ENCODE peak calls at places on chromosomes 2 and 18, in nine cellular contexts. One of them, this sample, is unnamed.

GRCh38 chr2:158405341-158405740 is 51.2 kb downstream of the CCDC148 start:
- DNase-seq in hepatocyte: no peak
- DNase-seq in thyroid gland: no peak
- DNase-seq in WERI-Rb-1: no peak
- DNase-seq in Peyer's patch: no peak
- DNase-seq in PC-3: no peak
- DNase-seq in PC-9: no peak
- DNase-seq in dorsolateral prefrontal cortex: no peak
- DNase-seq in GM12878: no peak
- DNase-seq in this sample: no peak

GRCh38 chr2:166550923-166551322 is 56.9 kb upstream of the SCN7A start:
- DNase-seq in dorsolateral prefrontal cortex: no peak
- DNase-seq in GM12878: no peak
- DNase-seq in thyroid gland: no peak
- DNase-seq in PC-9: no peak
- DNase-seq in PC-3: no peak
- DNase-seq in WERI-Rb-1: no peak
- DNase-seq in Peyer's patch: no peak
- DNase-seq in hepatocyte: no peak
- DNase-seq in this sample: no peak

GRCh38 chr2:95383635-95384027 is 18.9 kb upstream of the FAHD2A start:
- DNase-seq in Peyer's patch: no peak
- DNase-seq in PC-3: no peak
- DNase-seq in hepatocyte: no peak
- DNase-seq in GM12878: no peak
- DNase-seq in WERI-Rb-1: no peak
- DNase-seq in dorsolateral prefrontal cortex: no peak
- DNase-seq in thyroid gland: no peak
- DNase-seq in PC-9: no peak
- DNase-seq in this sample: no peak

GRCh38 chr2:230830428-230830827 is 34.3 kb upstream of the ITM2C start:
- DNase-seq in PC-3: no peak
- DNase-seq in WERI-Rb-1: no peak
- DNase-seq in hepatocyte: no peak
- DNase-seq in PC-9: no peak
- DNase-seq in dorsolateral prefrontal cortex: no peak
- DNase-seq in thyroid gland: no peak
- DNase-seq in GM12878: no peak
- DNase-seq in Peyer's patch: no peak
- DNase-seq in this sample: no peak

GRCh38 chr2:48508461-48509124 is 21.4 kb upstream of the STON1 start:
- DNase-seq in thyroid gland: no peak
- DNase-seq in GM12878: no peak
- DNase-seq in PC-9: no peak
- DNase-seq in WERI-Rb-1: peak
- DNase-seq in PC-3: peak
- DNase-seq in hepatocyte: peak
- DNase-seq in Peyer's patch: peak
- DNase-seq in dorsolateral prefrontal cortex: no peak
- DNase-seq in this sample: no peak

GRCh38 chr2:231935207-231935524 is 9.0 kb upstream of the NPPC start:
- DNase-seq in GM12878: no peak
- DNase-seq in dorsolateral prefrontal cortex: no peak
- DNase-seq in WERI-Rb-1: no peak
- DNase-seq in Peyer's patch: no peak
- DNase-seq in PC-3: no peak
- DNase-seq in thyroid gland: no peak
- DNase-seq in PC-9: no peak
- DNase-seq in hepatocyte: peak
- DNase-seq in this sample: no peak

GRCh38 chr2:17621781-17622180 is 81.3 kb downstream of the VSNL1 start:
- DNase-seq in thyroid gland: no peak
- DNase-seq in PC-3: peak
- DNase-seq in hepatocyte: no peak
- DNase-seq in Peyer's patch: no peak
- DNase-seq in PC-9: no peak
- DNase-seq in dorsolateral prefrontal cortex: no peak
- DNase-seq in GM12878: no peak
- DNase-seq in WERI-Rb-1: no peak
- DNase-seq in this sample: no peak

GRCh38 chr2:133369896-133370295 is 198.4 kb downstream of the NCKAP5 start:
- DNase-seq in PC-3: no peak
- DNase-seq in WERI-Rb-1: no peak
- DNase-seq in GM12878: no peak
- DNase-seq in Peyer's patch: no peak
- DNase-seq in thyroid gland: no peak
- DNase-seq in dorsolateral prefrontal cortex: no peak
- DNase-seq in PC-9: no peak
- DNase-seq in hepatocyte: no peak
- DNase-seq in this sample: no peak

GRCh38 chr2:62460175-62460574 is 45.8 kb downstream of the TMEM17 start:
- DNase-seq in WERI-Rb-1: no peak
- DNase-seq in GM12878: no peak
- DNase-seq in Peyer's patch: no peak
- DNase-seq in thyroid gland: no peak
- DNase-seq in dorsolateral prefrontal cortex: no peak
- DNase-seq in hepatocyte: no peak
- DNase-seq in PC-3: no peak
- DNase-seq in PC-9: no peak
- DNase-seq in this sample: no peak

GRCh38 chr2:121818546-121818945 is 63.1 kb downstream of the TSN start:
- DNase-seq in hepatocyte: no peak
- DNase-seq in GM12878: no peak
- DNase-seq in dorsolateral prefrontal cortex: no peak
- DNase-seq in WERI-Rb-1: no peak
- DNase-seq in PC-9: no peak
- DNase-seq in Peyer's patch: no peak
- DNase-seq in thyroid gland: no peak
- DNase-seq in PC-3: no peak
- DNase-seq in this sample: no peak

GRCh38 chr18:63342206-63342605 is 22.6 kb upstream of the BCL2 start:
- DNase-seq in hepatocyte: peak
- DNase-seq in WERI-Rb-1: peak
- DNase-seq in Peyer's patch: no peak
- DNase-seq in dorsolateral prefrontal cortex: no peak
- DNase-seq in GM12878: no peak
- DNase-seq in thyroid gland: no peak
- DNase-seq in PC-3: peak
- DNase-seq in PC-9: no peak
- DNase-seq in this sample: no peak

GRCh38 chr2:121046335-121046734 is 238.7 kb downstream of the TFCP2L1 start:
- DNase-seq in PC-9: no peak
- DNase-seq in hepatocyte: no peak
- DNase-seq in thyroid gland: no peak
- DNase-seq in PC-3: peak
- DNase-seq in WERI-Rb-1: no peak
- DNase-seq in dorsolateral prefrontal cortex: no peak
- DNase-seq in GM12878: no peak
- DNase-seq in Peyer's patch: no peak
- DNase-seq in this sample: no peak

GRCh38 chr2:159317392-159318088 is 31.0 kb upstream of the WDSUB1 start:
- DNase-seq in PC-3: no peak
- DNase-seq in GM12878: no peak
- DNase-seq in dorsolateral prefrontal cortex: no peak
- DNase-seq in PC-9: no peak
- DNase-seq in Peyer's patch: no peak
- DNase-seq in thyroid gland: no peak
- DNase-seq in WERI-Rb-1: no peak
- DNase-seq in hepatocyte: no peak
- DNase-seq in this sample: no peak

GRCh38 chr2:160228141-160228963 is 28.3 kb upstream of the ITGB6 start:
- DNase-seq in Peyer's patch: no peak
- DNase-seq in hepatocyte: peak
- DNase-seq in thyroid gland: no peak
- DNase-seq in dorsolateral prefrontal cortex: no peak
- DNase-seq in PC-3: peak
- DNase-seq in WERI-Rb-1: no peak
- DNase-seq in PC-9: no peak
- DNase-seq in GM12878: no peak
- DNase-seq in this sample: no peak

DNA sequence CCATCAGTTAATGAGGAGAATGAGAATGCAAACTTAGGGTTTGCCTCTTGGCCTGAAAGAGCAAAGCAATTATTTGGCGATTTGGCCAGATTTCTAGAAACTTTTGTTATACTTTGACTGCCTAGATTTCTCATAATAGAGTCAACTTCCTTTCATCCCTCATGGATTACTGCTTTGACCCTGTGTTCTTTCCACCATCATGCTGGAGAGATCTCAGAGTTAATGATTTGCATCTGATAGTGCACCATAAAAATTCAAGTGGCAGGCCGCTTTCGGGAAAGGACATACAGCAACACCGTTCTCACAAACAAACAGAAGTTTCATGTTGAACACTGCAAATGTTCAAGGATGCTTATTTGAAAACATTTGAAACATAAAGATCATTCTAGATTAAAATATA is 143.7 kb upstream of the ZFP36L2 start:
- DNase-seq in PC-3: no peak
- DNase-seq in WERI-Rb-1: no peak
- DNase-seq in hepatocyte: no peak
- DNase-seq in PC-9: no peak
- DNase-seq in Peyer's patch: no peak
- DNase-seq in dorsolateral prefrontal cortex: no peak
- DNase-seq in GM12878: no peak
- DNase-seq in thyroid gland: no peak
- DNase-seq in this sample: no peak
- H3K27ac ChIP-seq in PC-3: no peak
- H3K27ac ChIP-seq in WERI-Rb-1: no peak
- H3K27ac ChIP-seq in hepatocyte: peak
- H3K27ac ChIP-seq in PC-9: no peak
- H3K27ac ChIP-seq in Peyer's patch: peak
- H3K27ac ChIP-seq in dorsolateral prefrontal cortex: no peak
- H3K27ac ChIP-seq in GM12878: no peak
- H3K27ac ChIP-seq in thyroid gland: peak
- H3K27ac ChIP-seq in this sample: no peak

DNA sequence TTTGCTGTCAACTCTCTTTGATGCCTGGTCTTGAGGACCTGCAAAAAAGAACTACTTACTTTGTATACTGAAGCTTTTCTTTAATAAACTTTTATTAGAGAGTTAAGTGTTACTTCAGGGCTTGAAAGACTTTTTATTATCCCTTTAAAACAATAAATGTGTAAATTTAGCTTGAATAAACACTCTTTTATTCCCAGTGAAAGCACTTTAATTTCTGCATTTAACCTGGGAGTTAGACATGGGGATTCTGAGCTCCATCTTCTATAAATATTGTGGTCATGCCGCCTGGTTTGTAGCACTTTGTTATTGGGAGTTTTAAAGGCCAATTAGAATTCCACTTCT is 17.8 kb upstream of the E2F6 start:
- DNase-seq in PC-3: no peak
- DNase-seq in Peyer's patch: no peak
- DNase-seq in WERI-Rb-1: no peak
- DNase-seq in thyroid gland: no peak
- DNase-seq in hepatocyte: no peak
- DNase-seq in PC-9: no peak
- DNase-seq in GM12878: no peak
- DNase-seq in dorsolateral prefrontal cortex: no peak
- DNase-seq in this sample: no peak
- H3K4me3 ChIP-seq in PC-3: peak
- H3K4me3 ChIP-seq in Peyer's patch: no peak
- H3K4me3 ChIP-seq in WERI-Rb-1: peak
- H3K4me3 ChIP-seq in thyroid gland: no peak
- H3K4me3 ChIP-seq in hepatocyte: no peak
- H3K4me3 ChIP-seq in PC-9: no peak
- H3K4me3 ChIP-seq in GM12878: no peak
- H3K4me3 ChIP-seq in dorsolateral prefrontal cortex: peak
- H3K4me3 ChIP-seq in this sample: no peak

GRCh38 chr18:5979176-5979888 is 84.0 kb upstream of the TMEM200C start:
- DNase-seq in PC-3: no peak
- DNase-seq in PC-9: no peak
- DNase-seq in GM12878: no peak
- DNase-seq in thyroid gland: no peak
- DNase-seq in WERI-Rb-1: no peak
- DNase-seq in dorsolateral prefrontal cortex: no peak
- DNase-seq in hepatocyte: no peak
- DNase-seq in Peyer's patch: no peak
- DNase-seq in this sample: no peak

GRCh38 chr18:5974696-5975095 is 79.4 kb upstream of the TMEM200C start:
- DNase-seq in GM12878: no peak
- DNase-seq in thyroid gland: no peak
- DNase-seq in hepatocyte: no peak
- DNase-seq in WERI-Rb-1: no peak
- DNase-seq in dorsolateral prefrontal cortex: no peak
- DNase-seq in PC-9: no peak
- DNase-seq in PC-3: no peak
- DNase-seq in Peyer's patch: no peak
- DNase-seq in this sample: no peak

GRCh38 chr18:5975111-5975622 is 79.8 kb upstream of the TMEM200C start:
- DNase-seq in hepatocyte: no peak
- DNase-seq in WERI-Rb-1: no peak
- DNase-seq in PC-3: peak
- DNase-seq in dorsolateral prefrontal cortex: no peak
- DNase-seq in Peyer's patch: no peak
- DNase-seq in PC-9: no peak
- DNase-seq in thyroid gland: no peak
- DNase-seq in GM12878: peak
- DNase-seq in this sample: no peak

GRCh38 chr18:5979971-5980457 is 84.7 kb upstream of the TMEM200C start:
- DNase-seq in WERI-Rb-1: no peak
- DNase-seq in dorsolateral prefrontal cortex: no peak
- DNase-seq in GM12878: peak
- DNase-seq in hepatocyte: no peak
- DNase-seq in PC-3: no peak
- DNase-seq in Peyer's patch: no peak
- DNase-seq in thyroid gland: no peak
- DNase-seq in PC-9: no peak
- DNase-seq in this sample: no peak

GRCh38 chr18:5977022-5977421 is 81.7 kb upstream of the TMEM200C start:
- DNase-seq in Peyer's patch: no peak
- DNase-seq in hepatocyte: no peak
- DNase-seq in PC-3: no peak
- DNase-seq in dorsolateral prefrontal cortex: no peak
- DNase-seq in WERI-Rb-1: no peak
- DNase-seq in thyroid gland: no peak
- DNase-seq in GM12878: no peak
- DNase-seq in PC-9: no peak
- DNase-seq in this sample: no peak
- TF ChIP-seq CTCF in Peyer's patch: no peak
- TF ChIP-seq CTCF in hepatocyte: no peak
- TF ChIP-seq CTCF in PC-3: no peak
- TF ChIP-seq CTCF in dorsolateral prefrontal cortex: no peak
- TF ChIP-seq CTCF in WERI-Rb-1: no peak
- TF ChIP-seq CTCF in thyroid gland: no peak
- TF ChIP-seq CTCF in GM12878: no peak
- TF ChIP-seq CTCF in PC-9: no peak
- TF ChIP-seq CTCF in this sample: no peak

GRCh38 chr2:30255026-30255425 is 23.7 kb downstream of the LBH start:
- DNase-seq in PC-9: no peak
- DNase-seq in WERI-Rb-1: peak
- DNase-seq in dorsolateral prefrontal cortex: no peak
- DNase-seq in thyroid gland: no peak
- DNase-seq in Peyer's patch: no peak
- DNase-seq in GM12878: no peak
- DNase-seq in PC-3: no peak
- DNase-seq in hepatocyte: no peak
- DNase-seq in this sample: no peak
- H3K27ac ChIP-seq in PC-9: no peak
- H3K27ac ChIP-seq in WERI-Rb-1: peak
- H3K27ac ChIP-seq in dorsolateral prefrontal cortex: no peak
- H3K27ac ChIP-seq in thyroid gland: peak
- H3K27ac ChIP-seq in Peyer's patch: no peak
- H3K27ac ChIP-seq in GM12878: no peak
- H3K27ac ChIP-seq in PC-3: no peak
- H3K27ac ChIP-seq in hepatocyte: peak
- H3K27ac ChIP-seq in this sample: peak

GRCh38 chr2:210063306-210063705 is 60.9 kb downstream of the RPE start:
- DNase-seq in dorsolateral prefrontal cortex: no peak
- DNase-seq in PC-9: no peak
- DNase-seq in WERI-Rb-1: no peak
- DNase-seq in GM12878: no peak
- DNase-seq in Peyer's patch: no peak
- DNase-seq in PC-3: no peak
- DNase-seq in thyroid gland: no peak
- DNase-seq in hepatocyte: no peak
- DNase-seq in this sample: no peak
- H3K4me3 ChIP-seq in dorsolateral prefrontal cortex: no peak
- H3K4me3 ChIP-seq in PC-9: no peak
- H3K4me3 ChIP-seq in WERI-Rb-1: no peak
- H3K4me3 ChIP-seq in GM12878: no peak
- H3K4me3 ChIP-seq in Peyer's patch: no peak
- H3K4me3 ChIP-seq in PC-3: no peak
- H3K4me3 ChIP-seq in thyroid gland: no peak
- H3K4me3 ChIP-seq in hepatocyte: no peak
- H3K4me3 ChIP-seq in this sample: no peak